ENCODE peak calls at places on chromosomes 1 and 21, in seven cellular contexts. W is KBM-7, C is H54, Z is Right ventricle myocardium inferior, D is GM13977, V is nephron progenitor cell, S is glutamatergic neuron. J is an unnamed sample.

GRCh38 chr1:115929846-115930245 is 46.5 kb upstream of the SLC22A15 start:
- DNase-seq in W (no peak), C (no peak), Z (no peak), D (no peak), V (no peak), S (no peak), J (peak; percentile 31)

GRCh38 chr1:38860464-38860816 is 868 bp upstream of the RRAGC start:
- DNase-seq in W (no peak), C (no peak), Z (no peak), D (no peak), V (no peak), S (no peak), J (no peak)

GRCh38 chr1:242747233-242747632 is 222.7 kb upstream of the PLD5 start:
- DNase-seq in W (no peak), C (no peak), Z (no peak), D (no peak), V (no peak), S (no peak), J (no peak)

GRCh38 chr21:25967566-25968438 is 202.8 kb downstream of the APP start:
- DNase-seq in W (peak; percentile 75), C (no peak), Z (no peak), D (peak; percentile 11), V (no peak), S (no peak), J (no peak)

GRCh38 chr21:15837603-15838002 is 107.8 kb downstream of the USP25 start:
- DNase-seq in W (peak; percentile 12), C (no peak), Z (no peak), D (no peak), V (no peak), S (no peak), J (no peak)

GRCh38 chr1:227308367-227309336 is 9.6 kb downstream of the CDC42BPA start:
- DNase-seq in W (no peak), C (no peak), Z (no peak), D (no peak), V (no peak), S (no peak), J (no peak)

GRCh38 chr1:202762019-202762418 is 46.2 kb downstream of the KDM5B start:
- DNase-seq in W (no peak), C (no peak), Z (no peak), D (no peak), V (no peak), S (no peak), J (no peak)

GRCh38 chr1:36109041-36109679 is 15.9 kb downstream of the COL8A2 start:
- DNase-seq in W (peak; percentile 22), C (peak; percentile 89), Z (peak; percentile 23), D (no peak), V (no peak), S (no peak), J (no peak)

GRCh38 chr1:207644852-207645631 is at the start of gene CR1L:
- DNase-seq in W (no peak), C (no peak), Z (peak; percentile 90), D (peak; percentile 84), V (no peak), S (peak; percentile 91), J (no peak)

J was measured in non-pigmented ciliary epithelial cell.